ENCODE peak calls at places on chromosomes 11 and 22, in ten cellular contexts. One of them, this sample, is unnamed.

GRCh38 chr22:38828191-38828590 is 15.6 kb downstream of the NPTXR start:
- DNase-seq in activated T-cell treated with anti-CD3 and anti-CD28 coated beads, Interleukin-2, amount 50 U/mL, for 1 hour: no peak
- DNase-seq in renal cortical epithelial cell: no peak
- DNase-seq in retinal pigment epithelial cell: no peak
- DNase-seq in T-helper 9 cell: no peak
- DNase-seq in posterior cingulate gyrus: no peak
- DNase-seq in activated CD4-positive, alpha-beta T cell treated with anti-CD3 and anti-CD28 coated beads, Interleukin-2, amount 50 U/mL, for 1 hour: no peak
- DNase-seq in CD4-positive, alpha-beta memory T cell: no peak
- DNase-seq in ELF-1: no peak
- DNase-seq in HT-29: no peak
- DNase-seq in this sample: no peak

GRCh38 chr11:8690374-8691342 is 8.1 kb downstream of the RPL27A start:
- DNase-seq in activated T-cell treated with anti-CD3 and anti-CD28 coated beads, Interleukin-2, amount 50 U/mL, for 1 hour: no peak
- DNase-seq in retinal pigment epithelial cell: no peak
- DNase-seq in T-helper 9 cell: no peak
- DNase-seq in posterior cingulate gyrus: no peak
- DNase-seq in HT-29: no peak
- DNase-seq in renal cortical epithelial cell: no peak
- DNase-seq in ELF-1: no peak
- DNase-seq in CD4-positive, alpha-beta memory T cell: no peak
- DNase-seq in activated CD4-positive, alpha-beta T cell treated with anti-CD3 and anti-CD28 coated beads, Interleukin-2, amount 50 U/mL, for 1 hour: no peak
- DNase-seq in this sample: no peak

GRCh38 chr11:44539971-44540370 is 25.5 kb upstream of the CD82 start:
- DNase-seq in activated CD4-positive, alpha-beta T cell treated with anti-CD3 and anti-CD28 coated beads, Interleukin-2, amount 50 U/mL, for 1 hour: no peak
- DNase-seq in T-helper 9 cell: no peak
- DNase-seq in retinal pigment epithelial cell: no peak
- DNase-seq in CD4-positive, alpha-beta memory T cell: no peak
- DNase-seq in posterior cingulate gyrus: no peak
- DNase-seq in HT-29: no peak
- DNase-seq in renal cortical epithelial cell: no peak
- DNase-seq in ELF-1: no peak
- DNase-seq in activated T-cell treated with anti-CD3 and anti-CD28 coated beads, Interleukin-2, amount 50 U/mL, for 1 hour: no peak
- DNase-seq in this sample: no peak

GRCh38 chr11:102451041-102451692 is 1.4 kb downstream of the TMEM123 start:
- DNase-seq in HT-29: peak
- DNase-seq in ELF-1: no peak
- DNase-seq in activated T-cell treated with anti-CD3 and anti-CD28 coated beads, Interleukin-2, amount 50 U/mL, for 1 hour: no peak
- DNase-seq in posterior cingulate gyrus: no peak
- DNase-seq in renal cortical epithelial cell: no peak
- DNase-seq in activated CD4-positive, alpha-beta T cell treated with anti-CD3 and anti-CD28 coated beads, Interleukin-2, amount 50 U/mL, for 1 hour: no peak
- DNase-seq in retinal pigment epithelial cell: no peak
- DNase-seq in CD4-positive, alpha-beta memory T cell: no peak
- DNase-seq in T-helper 9 cell: no peak
- DNase-seq in this sample: no peak

GRCh38 chr11:66820381-66820780 is 22.9 kb upstream of the RCE1 start:
- DNase-seq in CD4-positive, alpha-beta memory T cell: no peak
- DNase-seq in T-helper 9 cell: no peak
- DNase-seq in renal cortical epithelial cell: no peak
- DNase-seq in ELF-1: no peak
- DNase-seq in activated CD4-positive, alpha-beta T cell treated with anti-CD3 and anti-CD28 coated beads, Interleukin-2, amount 50 U/mL, for 1 hour: no peak
- DNase-seq in HT-29: no peak
- DNase-seq in posterior cingulate gyrus: no peak
- DNase-seq in retinal pigment epithelial cell: no peak
- DNase-seq in activated T-cell treated with anti-CD3 and anti-CD28 coated beads, Interleukin-2, amount 50 U/mL, for 1 hour: no peak
- DNase-seq in this sample: no peak

GRCh38 chr11:100629671-100630070 is 57.4 kb upstream of the ARHGAP42 start:
- DNase-seq in retinal pigment epithelial cell: no peak
- DNase-seq in activated T-cell treated with anti-CD3 and anti-CD28 coated beads, Interleukin-2, amount 50 U/mL, for 1 hour: no peak
- DNase-seq in activated CD4-positive, alpha-beta T cell treated with anti-CD3 and anti-CD28 coated beads, Interleukin-2, amount 50 U/mL, for 1 hour: no peak
- DNase-seq in CD4-positive, alpha-beta memory T cell: no peak
- DNase-seq in posterior cingulate gyrus: no peak
- DNase-seq in ELF-1: peak
- DNase-seq in renal cortical epithelial cell: peak
- DNase-seq in HT-29: peak
- DNase-seq in T-helper 9 cell: no peak
- DNase-seq in this sample: no peak

GRCh38 chr11:15327786-15328231 is 213.1 kb downstream of the INSC start:
- DNase-seq in activated CD4-positive, alpha-beta T cell treated with anti-CD3 and anti-CD28 coated beads, Interleukin-2, amount 50 U/mL, for 1 hour: no peak
- DNase-seq in HT-29: peak
- DNase-seq in retinal pigment epithelial cell: no peak
- DNase-seq in CD4-positive, alpha-beta memory T cell: no peak
- DNase-seq in renal cortical epithelial cell: peak
- DNase-seq in posterior cingulate gyrus: peak
- DNase-seq in activated T-cell treated with anti-CD3 and anti-CD28 coated beads, Interleukin-2, amount 50 U/mL, for 1 hour: no peak
- DNase-seq in T-helper 9 cell: no peak
- DNase-seq in ELF-1: peak
- DNase-seq in this sample: no peak

GRCh38 chr11:59615132-59615636 is 390 bp downstream of the OSBP start:
- DNase-seq in renal cortical epithelial cell: peak
- DNase-seq in T-helper 9 cell: peak
- DNase-seq in ELF-1: peak
- DNase-seq in retinal pigment epithelial cell: no peak
- DNase-seq in HT-29: peak
- DNase-seq in activated T-cell treated with anti-CD3 and anti-CD28 coated beads, Interleukin-2, amount 50 U/mL, for 1 hour: peak
- DNase-seq in CD4-positive, alpha-beta memory T cell: peak
- DNase-seq in posterior cingulate gyrus: peak
- DNase-seq in activated CD4-positive, alpha-beta T cell treated with anti-CD3 and anti-CD28 coated beads, Interleukin-2, amount 50 U/mL, for 1 hour: peak
- DNase-seq in this sample: peak

GRCh38 chr11:73185680-73186293 is 32.3 kb upstream of the P2RY2 start:
- DNase-seq in HT-29: no peak
- DNase-seq in activated CD4-positive, alpha-beta T cell treated with anti-CD3 and anti-CD28 coated beads, Interleukin-2, amount 50 U/mL, for 1 hour: no peak
- DNase-seq in posterior cingulate gyrus: no peak
- DNase-seq in CD4-positive, alpha-beta memory T cell: no peak
- DNase-seq in retinal pigment epithelial cell: no peak
- DNase-seq in renal cortical epithelial cell: peak
- DNase-seq in T-helper 9 cell: no peak
- DNase-seq in ELF-1: no peak
- DNase-seq in activated T-cell treated with anti-CD3 and anti-CD28 coated beads, Interleukin-2, amount 50 U/mL, for 1 hour: no peak
- DNase-seq in this sample: no peak

GRCh38 chr11:336666-337002 is 16.0 kb upstream of the IFITM3 start:
- DNase-seq in T-helper 9 cell: no peak
- DNase-seq in posterior cingulate gyrus: no peak
- DNase-seq in CD4-positive, alpha-beta memory T cell: no peak
- DNase-seq in activated T-cell treated with anti-CD3 and anti-CD28 coated beads, Interleukin-2, amount 50 U/mL, for 1 hour: no peak
- DNase-seq in renal cortical epithelial cell: no peak
- DNase-seq in retinal pigment epithelial cell: no peak
- DNase-seq in HT-29: no peak
- DNase-seq in activated CD4-positive, alpha-beta T cell treated with anti-CD3 and anti-CD28 coated beads, Interleukin-2, amount 50 U/mL, for 1 hour: no peak
- DNase-seq in ELF-1: no peak
- DNase-seq in this sample: no peak

GRCh38 chr11:84890706-84891105 is 736.4 kb downstream of the DLG2 start:
- DNase-seq in HT-29: no peak
- DNase-seq in retinal pigment epithelial cell: peak
- DNase-seq in T-helper 9 cell: no peak
- DNase-seq in renal cortical epithelial cell: peak
- DNase-seq in activated CD4-positive, alpha-beta T cell treated with anti-CD3 and anti-CD28 coated beads, Interleukin-2, amount 50 U/mL, for 1 hour: no peak
- DNase-seq in activated T-cell treated with anti-CD3 and anti-CD28 coated beads, Interleukin-2, amount 50 U/mL, for 1 hour: no peak
- DNase-seq in posterior cingulate gyrus: no peak
- DNase-seq in CD4-positive, alpha-beta memory T cell: no peak
- DNase-seq in ELF-1: no peak
- DNase-seq in this sample: no peak

This sample was measured in CD4-positive, CD25-positive, alpha-beta regulatory T cell.